ENCODE peak calls at places on chromosome 13, in five cellular contexts. One of them, this sample, is unnamed.

GRCh38 chr13:103178986-103179695 is 112.9 kb upstream of the SLC10A2 start:
- DNase-seq in stimulated activated CD8-positive, alpha-beta memory T cell treated with anti-CD3 and anti-CD28 coated beads, Interleukin-15, amount 100 ng/mL, for 1 hour: no peak
- DNase-seq in activated T-cell treated with anti-CD3 and anti-CD28 coated beads, Interleukin-2, amount 50 U/mL, for 72 hours: no peak
- DNase-seq in stimulated activated CD4-positive, alpha-beta T cell treated with anti-CD3 and anti-CD28 coated beads, Interleukin-4, amount 100 ng/mL, for 24 hours: no peak
- DNase-seq in tibial nerve: no peak
- DNase-seq in this sample: no peak

GRCh38 chr13:73129023-73129422 is 70.2 kb downstream of the KLF5 start:
- DNase-seq in activated T-cell treated with anti-CD3 and anti-CD28 coated beads, Interleukin-2, amount 50 U/mL, for 72 hours: no peak
- DNase-seq in tibial nerve: no peak
- DNase-seq in stimulated activated CD8-positive, alpha-beta memory T cell treated with anti-CD3 and anti-CD28 coated beads, Interleukin-15, amount 100 ng/mL, for 1 hour: no peak
- DNase-seq in stimulated activated CD4-positive, alpha-beta T cell treated with anti-CD3 and anti-CD28 coated beads, Interleukin-4, amount 100 ng/mL, for 24 hours: no peak
- DNase-seq in this sample: no peak

GRCh38 chr13:85562282-85562681 is 236.9 kb downstream of the SLITRK6 start:
- DNase-seq in activated T-cell treated with anti-CD3 and anti-CD28 coated beads, Interleukin-2, amount 50 U/mL, for 72 hours: no peak
- DNase-seq in tibial nerve: no peak
- DNase-seq in stimulated activated CD4-positive, alpha-beta T cell treated with anti-CD3 and anti-CD28 coated beads, Interleukin-4, amount 100 ng/mL, for 24 hours: no peak
- DNase-seq in stimulated activated CD8-positive, alpha-beta memory T cell treated with anti-CD3 and anti-CD28 coated beads, Interleukin-15, amount 100 ng/mL, for 1 hour: no peak
- DNase-seq in this sample: no peak

GRCh38 chr13:75792526-75793187 is 156.5 kb downstream of the LMO7 start:
- DNase-seq in stimulated activated CD8-positive, alpha-beta memory T cell treated with anti-CD3 and anti-CD28 coated beads, Interleukin-15, amount 100 ng/mL, for 1 hour: no peak
- DNase-seq in tibial nerve: no peak
- DNase-seq in stimulated activated CD4-positive, alpha-beta T cell treated with anti-CD3 and anti-CD28 coated beads, Interleukin-4, amount 100 ng/mL, for 24 hours: no peak
- DNase-seq in activated T-cell treated with anti-CD3 and anti-CD28 coated beads, Interleukin-2, amount 50 U/mL, for 72 hours: no peak
- DNase-seq in this sample: no peak

GRCh38 chr13:94218537-94218936 is 260.9 kb downstream of the DCT start:
- DNase-seq in activated T-cell treated with anti-CD3 and anti-CD28 coated beads, Interleukin-2, amount 50 U/mL, for 72 hours: no peak
- DNase-seq in stimulated activated CD8-positive, alpha-beta memory T cell treated with anti-CD3 and anti-CD28 coated beads, Interleukin-15, amount 100 ng/mL, for 1 hour: no peak
- DNase-seq in stimulated activated CD4-positive, alpha-beta T cell treated with anti-CD3 and anti-CD28 coated beads, Interleukin-4, amount 100 ng/mL, for 24 hours: no peak
- DNase-seq in tibial nerve: no peak
- DNase-seq in this sample: no peak

GRCh38 chr13:30112602-30113435 is 194.5 kb downstream of the KATNAL1 start:
- DNase-seq in tibial nerve: peak
- DNase-seq in stimulated activated CD4-positive, alpha-beta T cell treated with anti-CD3 and anti-CD28 coated beads, Interleukin-4, amount 100 ng/mL, for 24 hours: peak
- DNase-seq in stimulated activated CD8-positive, alpha-beta memory T cell treated with anti-CD3 and anti-CD28 coated beads, Interleukin-15, amount 100 ng/mL, for 1 hour: peak
- DNase-seq in activated T-cell treated with anti-CD3 and anti-CD28 coated beads, Interleukin-2, amount 50 U/mL, for 72 hours: peak
- DNase-seq in this sample: peak

GRCh38 chr13:42364613-42365000 is 92.7 kb downstream of the AKAP11 start:
- DNase-seq in tibial nerve: no peak
- DNase-seq in stimulated activated CD8-positive, alpha-beta memory T cell treated with anti-CD3 and anti-CD28 coated beads, Interleukin-15, amount 100 ng/mL, for 1 hour: no peak
- DNase-seq in stimulated activated CD4-positive, alpha-beta T cell treated with anti-CD3 and anti-CD28 coated beads, Interleukin-4, amount 100 ng/mL, for 24 hours: no peak
- DNase-seq in activated T-cell treated with anti-CD3 and anti-CD28 coated beads, Interleukin-2, amount 50 U/mL, for 72 hours: no peak
- DNase-seq in this sample: no peak

GRCh38 chr13:50686547-50686946 is 156.9 kb downstream of the DLEU7 start:
- DNase-seq in tibial nerve: no peak
- DNase-seq in activated T-cell treated with anti-CD3 and anti-CD28 coated beads, Interleukin-2, amount 50 U/mL, for 72 hours: no peak
- DNase-seq in stimulated activated CD8-positive, alpha-beta memory T cell treated with anti-CD3 and anti-CD28 coated beads, Interleukin-15, amount 100 ng/mL, for 1 hour: no peak
- DNase-seq in stimulated activated CD4-positive, alpha-beta T cell treated with anti-CD3 and anti-CD28 coated beads, Interleukin-4, amount 100 ng/mL, for 24 hours: no peak
- DNase-seq in this sample: no peak

GRCh38 chr13:112172641-112173171 is 105.8 kb downstream of the SOX1 start:
- DNase-seq in stimulated activated CD8-positive, alpha-beta memory T cell treated with anti-CD3 and anti-CD28 coated beads, Interleukin-15, amount 100 ng/mL, for 1 hour: no peak
- DNase-seq in activated T-cell treated with anti-CD3 and anti-CD28 coated beads, Interleukin-2, amount 50 U/mL, for 72 hours: no peak
- DNase-seq in stimulated activated CD4-positive, alpha-beta T cell treated with anti-CD3 and anti-CD28 coated beads, Interleukin-4, amount 100 ng/mL, for 24 hours: no peak
- DNase-seq in tibial nerve: no peak
- DNase-seq in this sample: no peak

GRCh38 chr13:33862006-33862405 is 44.1 kb downstream of the RFC3 start:
- DNase-seq in stimulated activated CD8-positive, alpha-beta memory T cell treated with anti-CD3 and anti-CD28 coated beads, Interleukin-15, amount 100 ng/mL, for 1 hour: no peak
- DNase-seq in tibial nerve: no peak
- DNase-seq in stimulated activated CD4-positive, alpha-beta T cell treated with anti-CD3 and anti-CD28 coated beads, Interleukin-4, amount 100 ng/mL, for 24 hours: no peak
- DNase-seq in activated T-cell treated with anti-CD3 and anti-CD28 coated beads, Interleukin-2, amount 50 U/mL, for 72 hours: no peak
- DNase-seq in this sample: no peak

GRCh38 chr13:47044842-47045241 is 148.0 kb upstream of the HTR2A start:
- DNase-seq in activated T-cell treated with anti-CD3 and anti-CD28 coated beads, Interleukin-2, amount 50 U/mL, for 72 hours: no peak
- DNase-seq in tibial nerve: no peak
- DNase-seq in stimulated activated CD4-positive, alpha-beta T cell treated with anti-CD3 and anti-CD28 coated beads, Interleukin-4, amount 100 ng/mL, for 24 hours: no peak
- DNase-seq in stimulated activated CD8-positive, alpha-beta memory T cell treated with anti-CD3 and anti-CD28 coated beads, Interleukin-15, amount 100 ng/mL, for 1 hour: no peak
- DNase-seq in this sample: no peak

GRCh38 chr13:113129480-113129879 is 6.9 kb downstream of the F10 start:
- DNase-seq in stimulated activated CD4-positive, alpha-beta T cell treated with anti-CD3 and anti-CD28 coated beads, Interleukin-4, amount 100 ng/mL, for 24 hours: no peak
- DNase-seq in stimulated activated CD8-positive, alpha-beta memory T cell treated with anti-CD3 and anti-CD28 coated beads, Interleukin-15, amount 100 ng/mL, for 1 hour: no peak
- DNase-seq in activated T-cell treated with anti-CD3 and anti-CD28 coated beads, Interleukin-2, amount 50 U/mL, for 72 hours: no peak
- DNase-seq in tibial nerve: no peak
- DNase-seq in this sample: no peak

GRCh38 chr13:96809366-96810096 is 184.7 kb downstream of the OXGR1 start:
- DNase-seq in stimulated activated CD4-positive, alpha-beta T cell treated with anti-CD3 and anti-CD28 coated beads, Interleukin-4, amount 100 ng/mL, for 24 hours: no peak
- DNase-seq in activated T-cell treated with anti-CD3 and anti-CD28 coated beads, Interleukin-2, amount 50 U/mL, for 72 hours: no peak
- DNase-seq in stimulated activated CD8-positive, alpha-beta memory T cell treated with anti-CD3 and anti-CD28 coated beads, Interleukin-15, amount 100 ng/mL, for 1 hour: no peak
- DNase-seq in tibial nerve: no peak
- DNase-seq in this sample: no peak

GRCh38 chr13:30803791-30804190 is 68.4 kb downstream of the ALOX5AP start:
- DNase-seq in tibial nerve: no peak
- DNase-seq in activated T-cell treated with anti-CD3 and anti-CD28 coated beads, Interleukin-2, amount 50 U/mL, for 72 hours: no peak
- DNase-seq in stimulated activated CD4-positive, alpha-beta T cell treated with anti-CD3 and anti-CD28 coated beads, Interleukin-4, amount 100 ng/mL, for 24 hours: no peak
- DNase-seq in stimulated activated CD8-positive, alpha-beta memory T cell treated with anti-CD3 and anti-CD28 coated beads, Interleukin-15, amount 100 ng/mL, for 1 hour: no peak
- DNase-seq in this sample: no peak

GRCh38 chr13:77918391-77919261 is at the start of gene EDNRB:
- DNase-seq in tibial nerve: peak
- DNase-seq in activated T-cell treated with anti-CD3 and anti-CD28 coated beads, Interleukin-2, amount 50 U/mL, for 72 hours: peak
- DNase-seq in stimulated activated CD4-positive, alpha-beta T cell treated with anti-CD3 and anti-CD28 coated beads, Interleukin-4, amount 100 ng/mL, for 24 hours: no peak
- DNase-seq in stimulated activated CD8-positive, alpha-beta memory T cell treated with anti-CD3 and anti-CD28 coated beads, Interleukin-15, amount 100 ng/mL, for 1 hour: no peak
- DNase-seq in this sample: no peak

GRCh38 chr13:112366907-112367646 is 9.1 kb upstream of the SPACA7 start:
- DNase-seq in stimulated activated CD4-positive, alpha-beta T cell treated with anti-CD3 and anti-CD28 coated beads, Interleukin-4, amount 100 ng/mL, for 24 hours: no peak
- DNase-seq in tibial nerve: no peak
- DNase-seq in activated T-cell treated with anti-CD3 and anti-CD28 coated beads, Interleukin-2, amount 50 U/mL, for 72 hours: no peak
- DNase-seq in stimulated activated CD8-positive, alpha-beta memory T cell treated with anti-CD3 and anti-CD28 coated beads, Interleukin-15, amount 100 ng/mL, for 1 hour: no peak
- DNase-seq in this sample: no peak

GRCh38 chr13:40897058-40897457 is 107.6 kb downstream of the SLC25A15 start:
- DNase-seq in activated T-cell treated with anti-CD3 and anti-CD28 coated beads, Interleukin-2, amount 50 U/mL, for 72 hours: no peak
- DNase-seq in tibial nerve: no peak
- DNase-seq in stimulated activated CD4-positive, alpha-beta T cell treated with anti-CD3 and anti-CD28 coated beads, Interleukin-4, amount 100 ng/mL, for 24 hours: no peak
- DNase-seq in stimulated activated CD8-positive, alpha-beta memory T cell treated with anti-CD3 and anti-CD28 coated beads, Interleukin-15, amount 100 ng/mL, for 1 hour: no peak
- DNase-seq in this sample: no peak

GRCh38 chr13:24192811-24193162 is 32.3 kb downstream of the SPATA13 start:
- DNase-seq in activated T-cell treated with anti-CD3 and anti-CD28 coated beads, Interleukin-2, amount 50 U/mL, for 72 hours: no peak
- DNase-seq in tibial nerve: no peak
- DNase-seq in stimulated activated CD4-positive, alpha-beta T cell treated with anti-CD3 and anti-CD28 coated beads, Interleukin-4, amount 100 ng/mL, for 24 hours: no peak
- DNase-seq in stimulated activated CD8-positive, alpha-beta memory T cell treated with anti-CD3 and anti-CD28 coated beads, Interleukin-15, amount 100 ng/mL, for 1 hour: no peak
- DNase-seq in this sample: no peak

GRCh38 chr13:102395174-102395573 is 6.7 kb downstream of the FGF14 start:
- DNase-seq in stimulated activated CD8-positive, alpha-beta memory T cell treated with anti-CD3 and anti-CD28 coated beads, Interleukin-15, amount 100 ng/mL, for 1 hour: no peak
- DNase-seq in tibial nerve: no peak
- DNase-seq in stimulated activated CD4-positive, alpha-beta T cell treated with anti-CD3 and anti-CD28 coated beads, Interleukin-4, amount 100 ng/mL, for 24 hours: no peak
- DNase-seq in activated T-cell treated with anti-CD3 and anti-CD28 coated beads, Interleukin-2, amount 50 U/mL, for 72 hours: no peak
- DNase-seq in this sample: no peak

GRCh38 chr13:32748305-32748704 is 162.1 kb downstream of the PDS5B start:
- DNase-seq in tibial nerve: no peak
- DNase-seq in stimulated activated CD4-positive, alpha-beta T cell treated with anti-CD3 and anti-CD28 coated beads, Interleukin-4, amount 100 ng/mL, for 24 hours: no peak
- DNase-seq in stimulated activated CD8-positive, alpha-beta memory T cell treated with anti-CD3 and anti-CD28 coated beads, Interleukin-15, amount 100 ng/mL, for 1 hour: no peak
- DNase-seq in activated T-cell treated with anti-CD3 and anti-CD28 coated beads, Interleukin-2, amount 50 U/mL, for 72 hours: no peak
- DNase-seq in this sample: no peak

GRCh38 chr13:37526710-37527446 is 71.7 kb downstream of the POSTN start:
- DNase-seq in activated T-cell treated with anti-CD3 and anti-CD28 coated beads, Interleukin-2, amount 50 U/mL, for 72 hours: no peak
- DNase-seq in stimulated activated CD8-positive, alpha-beta memory T cell treated with anti-CD3 and anti-CD28 coated beads, Interleukin-15, amount 100 ng/mL, for 1 hour: no peak
- DNase-seq in stimulated activated CD4-positive, alpha-beta T cell treated with anti-CD3 and anti-CD28 coated beads, Interleukin-4, amount 100 ng/mL, for 24 hours: no peak
- DNase-seq in tibial nerve: peak
- DNase-seq in this sample: no peak

GRCh38 chr13:44732503-44733098 is 156.5 kb upstream of the TSC22D1 start:
- DNase-seq in stimulated activated CD4-positive, alpha-beta T cell treated with anti-CD3 and anti-CD28 coated beads, Interleukin-4, amount 100 ng/mL, for 24 hours: no peak
- DNase-seq in tibial nerve: no peak
- DNase-seq in activated T-cell treated with anti-CD3 and anti-CD28 coated beads, Interleukin-2, amount 50 U/mL, for 72 hours: no peak
- DNase-seq in stimulated activated CD8-positive, alpha-beta memory T cell treated with anti-CD3 and anti-CD28 coated beads, Interleukin-15, amount 100 ng/mL, for 1 hour: no peak
- DNase-seq in this sample: peak

GRCh38 chr13:20869540-20869939 is 33.0 kb downstream of the XPO4 start:
- DNase-seq in tibial nerve: no peak
- DNase-seq in stimulated activated CD4-positive, alpha-beta T cell treated with anti-CD3 and anti-CD28 coated beads, Interleukin-4, amount 100 ng/mL, for 24 hours: no peak
- DNase-seq in activated T-cell treated with anti-CD3 and anti-CD28 coated beads, Interleukin-2, amount 50 U/mL, for 72 hours: no peak
- DNase-seq in stimulated activated CD8-positive, alpha-beta memory T cell treated with anti-CD3 and anti-CD28 coated beads, Interleukin-15, amount 100 ng/mL, for 1 hour: no peak
- DNase-seq in this sample: no peak

GRCh38 chr13:111911754-111912452 is 155.0 kb upstream of the SOX1 start:
- DNase-seq in stimulated activated CD8-positive, alpha-beta memory T cell treated with anti-CD3 and anti-CD28 coated beads, Interleukin-15, amount 100 ng/mL, for 1 hour: no peak
- DNase-seq in stimulated activated CD4-positive, alpha-beta T cell treated with anti-CD3 and anti-CD28 coated beads, Interleukin-4, amount 100 ng/mL, for 24 hours: no peak
- DNase-seq in activated T-cell treated with anti-CD3 and anti-CD28 coated beads, Interleukin-2, amount 50 U/mL, for 72 hours: no peak
- DNase-seq in tibial nerve: no peak
- DNase-seq in this sample: no peak

GRCh38 chr13:96020155-96020575 is 33.0 kb downstream of the UGGT2 start:
- DNase-seq in tibial nerve: peak
- DNase-seq in stimulated activated CD4-positive, alpha-beta T cell treated with anti-CD3 and anti-CD28 coated beads, Interleukin-4, amount 100 ng/mL, for 24 hours: no peak
- DNase-seq in activated T-cell treated with anti-CD3 and anti-CD28 coated beads, Interleukin-2, amount 50 U/mL, for 72 hours: peak
- DNase-seq in stimulated activated CD8-positive, alpha-beta memory T cell treated with anti-CD3 and anti-CD28 coated beads, Interleukin-15, amount 100 ng/mL, for 1 hour: no peak
- DNase-seq in this sample: no peak